ENCODE peak calls at places on chromosomes 6 and 20, in four cellular contexts. P is fibroblast of pulmonary artery, M is mammary epithelial cell, G is uterus. H is an unnamed sample.

GRCh38 chr20:45012682-45013302 is 46.5 kb downstream of the STK4 start:
- DNase-seq in P (peak), M (no peak), G (no peak), H (no peak)

GRCh38 chr20:43537921-43538854 is 20.6 kb upstream of the SGK2 start:
- DNase-seq in P (peak), M (peak), G (peak), H (peak)

GRCh38 chr6:133958782-133959181 is 5.8 kb downstream of the TBPL1 start:
- DNase-seq in P (no peak), M (no peak), G (no peak), H (no peak)

GRCh38 chr6:105484238-105485161 is 81.6 kb upstream of the PREP start:
- DNase-seq in P (peak), M (peak), G (no peak), H (no peak)

GRCh38 chr6:24798740-24799540 is at the start of gene ARMH2:
- DNase-seq in P (no peak), M (no peak), G (no peak), H (no peak)

GRCh38 chr6:46998436-46999017 is 43.6 kb downstream of the ADGRF1 start:
- DNase-seq in P (no peak), M (no peak), G (no peak), H (no peak)

GRCh38 chr20:39429716-39430115 is 467.6 kb downstream of the DHX35 start:
- DNase-seq in P (no peak), M (no peak), G (no peak), H (no peak)

GRCh38 chr6:136137008-136137689 is 113.0 kb downstream of the MTFR2 start:
- DNase-seq in P (peak), M (peak), G (no peak), H (no peak)

GRCh38 chr6:129558248-129558647 is 151.7 kb downstream of the ARHGAP18 start:
- DNase-seq in P (no peak), M (no peak), G (no peak), H (no peak)

GRCh38 chr20:16785221-16785620 is 37.1 kb downstream of the OTOR start:
- DNase-seq in P (peak), M (no peak), G (no peak), H (no peak)

GRCh38 chr6:52042141-52042885 is 45.1 kb downstream of the PKHD1 start:
- DNase-seq in P (no peak), M (no peak), G (no peak), H (no peak)

GRCh38 chr6:38192011-38192410 is 372.5 kb downstream of the ZFAND3 start:
- DNase-seq in P (no peak), M (no peak), G (no peak), H (no peak)

GRCh38 chr6:21886601-21887091 is 293.1 kb downstream of the SOX4 start:
- DNase-seq in P (peak), M (no peak), G (no peak), H (no peak)

GRCh38 chr20:11176431-11176830 is 502.6 kb upstream of the JAG1 start:
- DNase-seq in P (no peak), M (no peak), G (no peak), H (no peak)

GRCh38 chr6:157143885-157144795 is 179.2 kb downstream of the TMEM242 start:
- DNase-seq in P (peak), M (no peak), G (no peak), H (no peak)

GRCh38 chr6:91664327-91664959 is 1077.6 kb upstream of the MAP3K7 start:
- DNase-seq in P (no peak), M (no peak), G (no peak), H (no peak)

GRCh38 chr6:169960891-169961611 is 209.6 kb downstream of the ERMARD start:
- DNase-seq in P (no peak), M (no peak), G (peak), H (no peak)

GRCh38 chr6:4563877-4564276 is 212.3 kb upstream of the CDYL start:
- DNase-seq in P (no peak), M (no peak), G (no peak), H (no peak)

GRCh38 chr6:94478178-94479140 is 1059.1 kb upstream of the EPHA7 start:
- DNase-seq in P (no peak), M (no peak), G (no peak), H (no peak)

GRCh38 chr6:52416629-52417151 is 3.5 kb upstream of the EFHC1 start:
- DNase-seq in P (peak), M (peak), G (no peak), H (peak)

GRCh38 chr6:21900730-21901129 is 307.2 kb downstream of the SOX4 start:
- DNase-seq in P (peak), M (peak), G (peak), H (no peak)

GRCh38 chr20:21241400-21241799 is 61.7 kb upstream of the XRN2 start:
- DNase-seq in P (no peak), M (no peak), G (no peak), H (no peak)

GRCh38 chr6:45946887-45947286 is 68.8 kb downstream of the CLIC5 start:
- DNase-seq in P (peak), M (no peak), G (no peak), H (no peak)

GRCh38 chr6:12967686-12968085 is 251.1 kb downstream of the PHACTR1 start:
- DNase-seq in P (peak), M (no peak), G (no peak), H (no peak)

GRCh38 chr6:155324993-155325392 is 10.7 kb upstream of the TFB1M start:
- DNase-seq in P (no peak), M (no peak), G (no peak), H (no peak)

GRCh38 chr20:33862709-33863403 is 51.7 kb downstream of the CHMP4B start:
- DNase-seq in P (peak), M (no peak), G (peak), H (peak)

GRCh38 chr6:164069352-164070022 is 655.0 kb downstream of the QKI start:
- DNase-seq in P (peak), M (no peak), G (peak), H (no peak)

GRCh38 chr6:168186438-168186837 is 107.4 kb upstream of the FRMD1 start:
- DNase-seq in P (no peak), M (no peak), G (peak), H (no peak)

GRCh38 chr6:127385668-127386385 is 42.4 kb upstream of the ECHDC1 start:
- DNase-seq in P (no peak), M (no peak), G (no peak), H (no peak)

GRCh38 chr6:121354764-121355163 is 20.5 kb upstream of the TBC1D32 start:
- DNase-seq in P (peak), M (no peak), G (no peak), H (no peak)

GRCh38 chr20:25041813-25042530 is 16.0 kb downstream of the ACSS1 start:
- DNase-seq in P (no peak), M (no peak), G (no peak), H (no peak)

GRCh38 chr6:11139051-11139960 is 27.8 kb upstream of the ERVFRD-1 start:
- DNase-seq in P (peak), M (peak), G (no peak), H (no peak)

GRCh38 chr20:47352332-47353223 is 3.9 kb downstream of the ZMYND8 start:
- DNase-seq in P (peak), M (peak), G (no peak), H (peak)

GRCh38 chr20:49166534-49167449 is 21.3 kb downstream of the STAU1 start:
- DNase-seq in P (no peak), M (no peak), G (no peak), H (no peak)

GRCh38 chr6:158869010-158869603 is 49.9 kb upstream of the EZR start:
- DNase-seq in P (no peak), M (no peak), G (peak), H (no peak)

GRCh38 chr20:40883097-40883496 is 145.5 kb upstream of the TOP1 start:
- DNase-seq in P (no peak), M (no peak), G (no peak), H (no peak)

GRCh38 chr20:40882173-40882572 is 146.4 kb upstream of the TOP1 start:
- DNase-seq in P (no peak), M (no peak), G (no peak), H (no peak)

GRCh38 chr20:40880716-40881104 is 147.9 kb upstream of the TOP1 start:
- DNase-seq in P (no peak), M (no peak), G (no peak), H (no peak)

GRCh38 chr20:40880063-40880715 is 148.4 kb upstream of the TOP1 start:
- DNase-seq in P (no peak), M (peak), G (no peak), H (no peak)
- TF ChIP-seq CTCF in P (no peak), M (no peak), G (no peak), H (no peak)

DNA sequence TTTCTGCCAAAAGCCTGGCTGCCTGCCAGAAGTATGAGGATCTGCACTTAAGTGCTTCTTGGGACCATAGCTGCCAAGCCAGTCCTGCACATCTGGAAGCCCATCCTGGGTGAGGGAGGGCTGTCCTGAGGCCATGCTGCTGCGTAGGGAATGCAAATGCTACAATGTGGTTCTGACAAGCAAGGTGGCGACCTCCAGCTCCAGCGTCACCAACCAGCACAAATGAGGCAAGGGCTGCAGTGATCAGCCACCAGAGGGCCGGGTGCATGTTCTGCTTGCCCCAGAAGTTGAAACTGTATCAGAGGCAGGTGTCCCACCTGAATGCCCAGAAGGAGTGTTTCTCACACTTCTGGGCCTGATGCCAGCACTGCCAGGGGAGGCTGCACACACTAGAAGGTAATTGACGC is 99.1 kb upstream of the KCNQ5 start:
- DNase-seq in P (no peak), M (peak), G (no peak), H (no peak)
- TF ChIP-seq CTCF in P (no peak), M (no peak), G (no peak), H (no peak)

GRCh38 chr6:41700577-41701347 is 34.6 kb downstream of the TFEB start:
- DNase-seq in P (no peak), M (no peak), G (no peak), H (no peak)
- TF ChIP-seq CTCF in P (no peak), M (no peak), G (no peak), H (no peak)

DNA sequence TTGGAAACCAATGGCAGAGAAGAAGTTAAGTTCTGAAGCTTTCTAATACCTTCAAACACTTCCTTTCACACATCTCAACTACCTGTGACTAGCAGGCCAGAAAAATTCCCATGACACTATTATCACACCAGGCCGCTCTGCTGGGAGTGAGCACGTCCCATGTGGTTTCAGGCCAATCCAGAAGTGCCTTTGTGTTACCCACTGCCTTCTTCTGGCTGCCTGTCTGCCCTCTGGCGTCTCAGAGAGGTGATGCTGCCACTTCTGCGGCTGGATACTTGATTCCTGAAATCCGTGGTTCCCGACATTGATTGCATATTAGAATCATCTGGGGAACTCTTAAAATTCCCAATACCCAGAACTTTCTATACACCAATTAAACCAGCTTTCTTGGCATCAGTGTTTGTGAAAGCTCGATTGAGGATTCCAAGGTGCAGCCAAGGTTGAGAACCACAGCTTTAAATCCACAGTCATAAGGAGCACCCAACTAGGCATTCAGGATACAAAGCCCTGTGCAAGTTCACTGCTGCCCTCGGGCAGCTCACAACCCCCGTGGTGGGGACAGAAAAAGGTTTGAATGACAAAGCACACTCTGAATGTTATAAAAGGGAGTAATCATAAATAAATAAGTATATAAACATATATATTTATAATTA is 65.6 kb downstream of the STMND1 start:
- DNase-seq in P (peak), M (peak), G (no peak), H (peak)
- TF ChIP-seq CTCF in P (peak), M (peak), G (peak), H (peak)

GRCh38 chr20:50866036-50866685 is 65.1 kb downstream of the ADNP start:
- DNase-seq in P (no peak), M (no peak), G (no peak), H (no peak)
- TF ChIP-seq CTCF in P (no peak), M (no peak), G (no peak), H (no peak)

GRCh38 chr20:62527781-62528180 is 52.0 kb upstream of the GATA5 start:
- DNase-seq in P (no peak), M (no peak), G (no peak), H (no peak)

GRCh38 chr20:62528983-62529891 is 53.4 kb upstream of the GATA5 start:
- DNase-seq in P (no peak), M (no peak), G (no peak), H (no peak)

GRCh38 chr20:62531046-62531838 is 55.4 kb upstream of the GATA5 start:
- DNase-seq in P (no peak), M (no peak), G (no peak), H (no peak)

GRCh38 chr20:62530643-62531032 is 54.8 kb upstream of the GATA5 start:
- DNase-seq in P (no peak), M (no peak), G (no peak), H (no peak)

DNA sequence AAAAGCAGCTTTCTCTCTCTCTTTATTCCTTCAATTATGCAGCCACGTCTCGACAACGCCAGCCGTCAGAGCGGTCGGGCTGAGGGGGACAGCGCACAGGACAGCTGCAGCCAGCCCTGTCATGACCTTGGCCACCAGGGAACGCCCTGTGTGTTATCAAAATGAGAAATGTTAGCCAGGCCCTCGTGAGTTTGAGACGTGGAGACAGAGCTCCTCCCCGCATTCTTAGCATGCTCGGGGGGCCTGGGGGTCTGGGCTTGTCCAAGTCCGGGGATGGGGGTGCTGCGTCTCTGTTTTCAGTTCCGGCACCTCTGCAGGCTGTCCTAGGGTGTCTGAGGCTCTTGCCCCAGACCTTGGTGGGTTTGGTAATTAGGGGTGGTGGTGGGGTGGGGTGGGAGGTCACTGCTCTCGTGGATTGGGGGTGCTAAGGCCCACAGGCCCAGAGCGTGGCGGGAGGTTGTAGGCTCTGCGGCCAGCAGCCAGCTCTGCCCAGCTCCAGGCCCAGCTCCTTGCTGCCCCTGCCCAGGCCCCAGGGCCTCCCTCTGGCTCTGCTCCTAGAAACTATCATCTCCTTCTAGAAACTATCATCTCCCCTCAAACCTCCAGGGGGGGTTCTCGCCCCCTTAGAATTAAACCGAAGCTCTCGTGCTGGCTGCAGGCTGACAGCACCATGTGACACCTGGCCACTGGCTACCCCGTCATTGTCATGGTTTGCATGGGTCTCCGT is 54.3 kb upstream of the GATA5 start:
- DNase-seq in P (no peak), M (no peak), G (no peak), H (no peak)
- TF ChIP-seq CTCF in P (no peak), M (no peak), G (no peak), H (no peak)

DNA sequence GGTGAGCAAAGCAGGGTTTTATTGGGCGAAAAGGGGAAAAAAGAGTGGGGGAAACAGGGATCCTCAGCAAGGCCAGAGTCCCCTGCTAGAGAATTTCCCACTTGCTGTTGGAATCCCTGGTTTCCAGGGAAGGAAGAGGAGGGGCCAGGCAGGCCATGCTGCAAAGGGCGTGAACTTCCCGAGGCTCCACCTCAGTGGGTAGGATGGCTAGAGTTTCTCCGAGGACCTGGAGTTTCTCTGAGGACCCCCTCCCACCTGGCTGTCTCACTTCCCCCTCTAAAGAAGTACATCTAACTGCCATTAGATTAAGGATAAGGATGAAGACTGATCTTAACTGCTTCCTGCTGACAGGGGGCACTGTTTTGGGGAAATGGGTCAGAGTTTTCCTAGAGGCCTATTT is 1239.3 kb upstream of the GJE1 start:
- DNase-seq in P (no peak), M (no peak), G (no peak), H (no peak)
- TF ChIP-seq CTCF in P (no peak), M (no peak), G (no peak), H (no peak)

GRCh38 chr6:32954983-32955802 is 2.3 kb upstream of the HLA-DMA start:
- DNase-seq in P (peak), M (peak), G (no peak), H (no peak)
- TF ChIP-seq CTCF in P (peak), M (peak), G (no peak), H (no peak)

H was measured in mucosa of descending colon.